ENCODE peak calls at places on chromosome 17, in ten cellular contexts. M is NCI-H1417; I is effector CD4-positive, alpha-beta T cell; W is NCI-H2029 treated with DMSO at 0.1 percent for 48 hours; L is LoVo; Z is NCI-H345; Y is activated CD4-positive, alpha-beta T cell treated with anti-CD3 and anti-CD28 coated beads, Interleukin-2, amount 50 U/mL, for 1 hour; N is thoracic aorta; S is ovary; C is neural progenitor cell. G is an unnamed sample.

GRCh38 chr17:33012522-33013033 is 20.9 kb downstream of the SPACA3 start:
- DNase-seq in M (no peak), I (no peak), W (no peak), L (no peak), Z (no peak), Y (no peak), N (no peak), S (no peak), C (no peak), G (no peak)

GRCh38 chr17:27533874-27534815 is 77.9 kb downstream of the KSR1 start:
- DNase-seq in M (no peak), I (no peak), W (no peak), L (peak), Z (no peak), Y (no peak), N (no peak), S (no peak), C (peak), G (no peak)

GRCh38 chr17:51228177-51228576 is 31.7 kb downstream of the MBTD1 start:
- DNase-seq in M (no peak), I (no peak), W (no peak), L (no peak), Z (no peak), Y (no peak), N (no peak), S (no peak), C (no peak), G (no peak)

GRCh38 chr17:77327181-77327565 is 186.4 kb downstream of the SEC14L1 start:
- DNase-seq in M (no peak), I (no peak), W (no peak), L (no peak), Z (no peak), Y (no peak), N (no peak), S (peak), C (no peak), G (no peak)

GRCh38 chr17:77628035-77628434 is 330.5 kb upstream of the TNRC6C start:
- DNase-seq in M (no peak), I (no peak), W (no peak), L (no peak), Z (no peak), Y (no peak), N (no peak), S (no peak), C (no peak), G (no peak)

GRCh38 chr17:28878981-28879380 is 18.6 kb downstream of the FLOT2 start:
- DNase-seq in M (no peak), I (no peak), W (no peak), L (no peak), Z (peak), Y (no peak), N (no peak), S (no peak), C (peak), G (no peak)

GRCh38 chr17:38674749-38675615 is at the start of gene EPOP:
- DNase-seq in M (peak), I (peak), W (no peak), L (peak), Z (peak), Y (peak), N (peak), S (peak), C (peak), G (peak)

GRCh38 chr17:8923762-8924161 is 41.7 kb downstream of the PIK3R5 start:
- DNase-seq in M (no peak), I (no peak), W (no peak), L (no peak), Z (no peak), Y (no peak), N (no peak), S (no peak), C (no peak), G (no peak)

GRCh38 chr17:28008526-28008925 is 34.0 kb upstream of the NLK start:
- DNase-seq in M (no peak), I (no peak), W (no peak), L (peak), Z (no peak), Y (no peak), N (no peak), S (no peak), C (peak), G (no peak)

GRCh38 chr17:58865301-58865700 is 109.6 kb downstream of the PPM1E start:
- DNase-seq in M (no peak), I (no peak), W (no peak), L (no peak), Z (no peak), Y (no peak), N (no peak), S (no peak), C (no peak), G (no peak)

GRCh38 chr17:83051423-83052240 is 27.8 kb upstream of the METRNL start:
- DNase-seq in M (peak), I (peak), W (peak), L (peak), Z (peak), Y (peak), N (peak), S (peak), C (peak), G (peak)

GRCh38 chr17:50634123-50634914 is at the start of gene ABCC3:
- DNase-seq in M (no peak), I (no peak), W (no peak), L (peak), Z (no peak), Y (no peak), N (no peak), S (peak), C (peak), G (no peak)

GRCh38 chr17:2064980-2065785 is 10.3 kb downstream of the HIC1 start:
- DNase-seq in M (no peak), I (no peak), W (no peak), L (no peak), Z (no peak), Y (peak), N (no peak), S (peak), C (peak), G (no peak)

GRCh38 chr17:3012926-3013581 is 50.4 kb downstream of the OR1D5 start:
- DNase-seq in M (peak), I (peak), W (no peak), L (peak), Z (peak), Y (peak), N (no peak), S (peak), C (peak), G (peak)

GRCh38 chr17:78522031-78522809 is 55.0 kb downstream of the DNAH17 start:
- DNase-seq in M (no peak), I (no peak), W (no peak), L (no peak), Z (no peak), Y (no peak), N (no peak), S (no peak), C (no peak), G (no peak)

GRCh38 chr17:73827627-73828241 is 183.5 kb upstream of the SDK2 start:
- DNase-seq in M (no peak), I (no peak), W (no peak), L (no peak), Z (no peak), Y (no peak), N (no peak), S (no peak), C (no peak), G (no peak)

GRCh38 chr17:50550661-50551432 is 3.9 kb downstream of the SPATA20 start:
- DNase-seq in M (peak), I (no peak), W (no peak), L (no peak), Z (peak), Y (no peak), N (peak), S (peak), C (peak), G (no peak)

GRCh38 chr17:81906476-81907218 is 4.6 kb downstream of the PCYT2 start:
- DNase-seq in M (no peak), I (no peak), W (no peak), L (no peak), Z (no peak), Y (no peak), N (no peak), S (no peak), C (no peak), G (no peak)